ENCODE peak calls at places on chromosomes 12 and 14, in six cellular contexts. Q is neural crest cell, F is endothelial cell, V is B cell, C is GM12865, D is glutamatergic neuron. P is an unnamed sample.

GRCh38 chr14:24307575-24308341 is at the start of gene CIDEB:
- DNase-seq in Q (peak; percentile 71), F (peak; percentile 78), V (peak; percentile 76), C (peak; percentile 76), D (peak; percentile 71), P (no peak)

GRCh38 chr14:56325251-56325839 is 207.1 kb downstream of the PELI2 start:
- DNase-seq in Q (no peak), F (no peak), V (no peak), C (no peak), D (no peak), P (no peak)

GRCh38 chr12:70671698-70672097 is 34.5 kb upstream of the PTPRB start:
- DNase-seq in Q (no peak), F (no peak), V (no peak), C (no peak), D (no peak), P (no peak)

GRCh38 chr12:1917172-1918070 is 1.0 kb downstream of the CACNA2D4 start:
- DNase-seq in Q (no peak), F (no peak), V (peak; percentile 64), C (no peak), D (no peak), P (no peak)

GRCh38 chr12:124332068-124332672 is 37.3 kb downstream of the RFLNA start:
- DNase-seq in Q (no peak), F (peak; percentile 23), V (no peak), C (no peak), D (no peak), P (no peak)

GRCh38 chr12:81962126-81962856 is 203.1 kb upstream of the PPFIA2 start:
- DNase-seq in Q (no peak), F (no peak), V (no peak), C (no peak), D (no peak), P (no peak)

GRCh38 chr12:52920937-52921336 is 16.1 kb upstream of the KRT8 start:
- DNase-seq in Q (no peak), F (no peak), V (no peak), C (no peak), D (no peak), P (no peak)

GRCh38 chr14:101063121-101063520 is 159.6 kb upstream of the RTL1 start:
- DNase-seq in Q (no peak), F (no peak), V (no peak), C (no peak), D (peak; percentile 7), P (no peak)

GRCh38 chr14:29925106-29925722 is 2.4 kb downstream of the PRKD1 start:
- DNase-seq in Q (no peak), F (no peak), V (no peak), C (no peak), D (no peak), P (peak; percentile 29)

GRCh38 chr12:106863185-106863584 is 88.7 kb downstream of the RIC8B start:
- DNase-seq in Q (no peak), F (no peak), V (no peak), C (no peak), D (no peak), P (no peak)

GRCh38 chr12:103780093-103780440 is 61.0 kb downstream of the NT5DC3 start:
- DNase-seq in Q (no peak), F (no peak), V (no peak), C (no peak), D (no peak), P (no peak)

GRCh38 chr12:203462-204260 is 10.3 kb downstream of the SLC6A12 start:
- DNase-seq in Q (peak; percentile 59), F (peak; percentile 63), V (no peak), C (no peak), D (peak; percentile 69), P (no peak)
- TF ChIP-seq CTCF in Q (peak; percentile 56), F (no peak), V (no peak), C (no peak), D (peak; percentile 40), P (peak; percentile 21)

DNA sequence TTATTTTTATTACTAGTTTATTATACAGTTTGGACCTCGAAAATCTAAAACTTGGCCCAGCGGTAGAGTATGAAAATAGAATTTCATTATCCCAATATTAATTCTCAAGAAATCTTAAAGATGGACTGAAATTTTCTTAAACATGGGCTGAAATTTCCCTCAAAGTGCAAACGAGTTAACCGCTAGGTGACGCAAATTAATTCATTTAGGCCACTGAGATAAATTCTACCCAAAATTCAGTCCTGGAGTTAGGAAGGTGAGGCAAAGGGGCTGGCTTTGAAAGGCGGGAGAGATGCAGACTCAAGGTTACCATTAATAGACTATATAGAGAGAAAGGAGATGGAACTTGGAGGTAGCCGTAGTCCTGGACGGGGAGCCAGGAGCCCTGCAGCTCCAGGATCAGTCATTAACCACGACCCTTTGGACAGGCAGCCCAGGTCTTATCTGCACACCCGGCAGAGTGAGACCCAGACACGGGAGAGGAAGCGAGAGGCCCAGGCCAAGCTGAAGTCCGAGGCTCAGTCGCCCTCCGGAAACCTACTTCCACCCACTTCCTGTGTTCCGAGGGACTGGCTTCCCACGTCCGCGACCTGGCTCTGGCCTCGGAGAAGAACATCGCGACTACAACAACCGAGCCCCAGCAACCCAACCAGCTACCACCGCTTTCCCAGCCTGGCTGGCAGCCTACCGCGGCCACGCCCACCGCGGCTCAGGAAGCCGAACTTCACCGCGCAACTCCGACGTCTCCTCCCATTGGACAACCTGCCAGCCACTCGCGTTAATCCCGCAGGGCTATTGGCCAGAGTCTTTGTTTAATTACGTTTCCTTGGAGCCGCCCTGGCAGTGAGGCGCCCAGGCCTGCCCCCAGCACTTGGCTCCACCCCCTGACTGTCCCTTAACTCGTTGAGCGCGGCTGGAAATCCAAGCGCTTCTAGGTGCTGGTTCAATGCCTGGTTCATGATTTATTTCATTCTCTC is at the start of gene EFCAB11:
- DNase-seq in Q (peak; percentile 89), F (peak; percentile 92), V (peak; percentile 95), C (peak; percentile 98), D (peak; percentile 93), P (peak; percentile 94)
- TF ChIP-seq CTCF in Q (peak; percentile 40), F (peak; percentile 38), V (peak; percentile 16), C (peak; percentile 0), D (no peak), P (peak; percentile 15)

DNA sequence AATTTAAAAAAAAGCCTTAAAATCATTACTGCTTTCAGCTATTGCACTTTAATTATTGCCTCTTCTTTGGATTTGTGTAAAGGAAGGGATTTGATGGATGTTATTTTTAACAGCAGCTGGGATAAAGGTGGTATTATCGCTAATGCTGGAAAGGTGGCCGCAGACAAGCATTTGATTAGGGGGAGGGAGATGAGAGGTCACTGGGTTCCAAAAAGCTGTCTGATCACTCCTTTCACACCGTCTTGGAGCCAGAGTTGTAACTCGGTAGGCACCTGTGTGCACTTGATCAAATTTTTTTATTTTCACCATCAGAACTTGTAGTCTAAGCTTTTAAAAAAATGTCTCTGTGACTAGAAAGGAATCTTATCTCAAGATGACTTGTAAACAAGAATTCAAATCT is 99.8 kb downstream of the AKAP6 start:
- DNase-seq in Q (no peak), F (no peak), V (no peak), C (no peak), D (no peak), P (no peak)
- TF ChIP-seq CTCF in Q (no peak), F (no peak), V (no peak), C (no peak), D (no peak), P (no peak)

GRCh38 chr12:121839106-121839992 is 19.3 kb downstream of the HPD start:
- DNase-seq in Q (peak; percentile 100), F (peak; percentile 100), V (peak; percentile 99), C (peak; percentile 98), D (peak; percentile 99), P (peak; percentile 95)
- TF ChIP-seq CTCF in Q (peak; percentile 52), F (peak; percentile 28), V (peak; percentile 13), C (no peak), D (peak; percentile 22), P (peak; percentile 57)

GRCh38 chr12:91384391-91384790 is 201.8 kb upstream of the DCN start:
- DNase-seq in Q (no peak), F (no peak), V (no peak), C (no peak), D (no peak), P (no peak)

GRCh38 chr12:91383106-91383505 is 200.5 kb upstream of the DCN start:
- DNase-seq in Q (no peak), F (no peak), V (no peak), C (no peak), D (no peak), P (no peak)

GRCh38 chr12:91381309-91381804 is 198.7 kb upstream of the DCN start:
- DNase-seq in Q (peak; percentile 53), F (peak; percentile 62), V (peak; percentile 42), C (peak; percentile 55), D (peak; percentile 56), P (peak; percentile 76)

GRCh38 chr12:91380651-91381050 is 198.0 kb upstream of the DCN start:
- DNase-seq in Q (no peak), F (no peak), V (no peak), C (no peak), D (no peak), P (no peak)

GRCh38 chr12:91382081-91382543 is 199.5 kb upstream of the DCN start:
- DNase-seq in Q (peak; percentile 96), F (peak; percentile 90), V (peak; percentile 90), C (peak; percentile 88), D (peak; percentile 90), P (peak; percentile 62)
- TF ChIP-seq CTCF in Q (peak; percentile 100), F (peak; percentile 95), V (peak; percentile 91), C (peak; percentile 81), D (peak; percentile 97), P (peak; percentile 94)

DNA sequence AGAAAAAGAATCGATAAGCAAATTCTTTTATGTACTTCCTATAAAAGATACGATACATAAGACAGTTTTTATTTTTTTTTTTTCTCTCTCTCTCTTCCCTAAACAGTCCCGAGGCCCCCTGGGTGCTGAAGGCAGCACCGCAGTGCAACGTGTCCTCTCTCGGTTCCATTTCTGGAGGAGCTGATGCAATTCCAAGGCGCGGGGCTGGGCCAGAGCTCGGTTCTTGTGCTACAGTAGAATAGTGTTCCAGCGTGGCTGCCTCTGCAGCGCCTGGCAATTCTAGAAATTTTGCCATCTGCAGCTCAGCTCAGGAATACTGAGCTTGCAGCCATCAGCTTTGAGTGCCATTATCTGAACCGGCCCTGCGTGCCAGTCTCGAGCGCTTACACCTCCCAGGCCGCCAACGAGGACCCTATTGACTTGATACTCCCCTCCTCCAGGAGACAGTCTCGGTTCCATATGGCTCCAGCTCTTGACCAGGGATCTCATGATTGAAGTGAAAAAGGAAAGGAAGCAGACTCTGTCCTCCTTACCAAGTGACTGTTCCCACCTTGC is 630 bp downstream of the ALDH1L2 start:
- DNase-seq in Q (peak; percentile 7), F (no peak), V (peak; percentile 18), C (peak; percentile 55), D (peak; percentile 66), P (peak; percentile 45)
- TF ChIP-seq CTCF in Q (peak; percentile 27), F (no peak), V (no peak), C (no peak), D (no peak), P (peak; percentile 38)

DNA sequence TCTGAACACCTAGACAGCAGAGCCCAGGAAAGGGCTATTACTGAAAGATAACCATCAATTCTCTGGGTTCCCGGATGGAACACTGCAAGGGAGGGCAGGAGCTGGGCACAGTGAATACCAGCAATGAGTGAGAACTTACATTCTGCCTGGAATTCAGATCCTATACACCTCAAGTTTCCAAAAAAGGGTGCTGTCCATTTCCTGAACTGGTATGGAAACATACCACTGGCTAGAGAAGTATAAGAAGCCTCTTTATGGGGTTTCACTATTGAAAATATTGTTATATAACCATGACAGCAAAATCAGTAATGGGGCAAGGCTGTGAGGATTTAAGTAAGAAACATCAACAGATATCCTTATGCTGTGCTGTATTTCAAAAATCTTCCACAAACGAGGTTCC is 53.2 kb upstream of the GTF2A1 start:
- DNase-seq in Q (no peak), F (no peak), V (no peak), C (no peak), D (no peak), P (no peak)
- TF ChIP-seq CTCF in Q (no peak), F (no peak), V (no peak), C (no peak), D (no peak), P (no peak)

P was measured in AG04450.